ENCODE peak calls at places on chromosomes 13 and 19, in seven cellular contexts. F is heart left ventricle; C is psoas muscle; N is effector memory CD4-positive, alpha-beta T cell; M is fibroblast of lung; Z is body of pancreas; P is naive thymus-derived CD4-positive, alpha-beta T cell. O is an unnamed sample. For H3K4me1, the result is how much of the 10 kb centered on the place peaks cover.

GRCh38 chr19:23799321-23799720 is 40.6 kb upstream of the ZNF681 start:
- DNase-seq in M (no peak), P (peak), Z (no peak), F (no peak), N (peak), C (no peak), O (no peak)

GRCh38 chr19:34676697-34677385 is at the start of gene SCGB2B2:
- DNase-seq in Z (no peak), F (peak), N (no peak), C (no peak), P (no peak), M (no peak), O (peak)

GRCh38 chr13:41678320-41678719 is 221.0 kb downstream of the RGCC start:
- DNase-seq in Z (no peak), M (peak), F (no peak), N (no peak), P (no peak), C (no peak), O (no peak)

GRCh38 chr13:41496420-41497234 is 39.3 kb downstream of the RGCC start:
- DNase-seq in M (peak), Z (no peak), C (no peak), N (no peak), F (no peak), P (no peak), O (peak)

GRCh38 chr19:29563688-29564087 is 37.9 kb downstream of the VSTM2B start:
- DNase-seq in N (no peak), C (no peak), P (no peak), F (no peak), M (no peak), Z (no peak), O (no peak)

GRCh38 chr19:12611361-12611699 is 610 bp downstream of the ZNF791 start:
- DNase-seq in Z (peak), C (peak), F (peak), P (no peak), M (peak), N (no peak), O (peak)

GRCh38 chr13:26531751-26532150 is 25.7 kb upstream of the WASF3 start:
- DNase-seq in P (no peak), F (no peak), M (no peak), N (no peak), C (no peak), Z (no peak), O (no peak)

GRCh38 chr19:41310031-41310831 is at the start of gene CCDC97:
- DNase-seq in C (peak), P (peak), N (peak), M (peak), F (peak), Z (peak), O (peak)

GRCh38 chr19:39318690-39319089 is 2.0 kb downstream of the LRFN1 start:
- DNase-seq in N (no peak), P (no peak), C (no peak), Z (no peak), M (no peak), F (no peak), O (no peak)

GRCh38 chr13:23865898-23866297 is 23.3 kb downstream of the MIPEP start:
- DNase-seq in F (no peak), Z (no peak), C (no peak), P (no peak), M (no peak), N (no peak), O (no peak)

GRCh38 chr19:17830567-17831418 is 9.5 kb upstream of the INSL3 start:
- DNase-seq in M (peak), F (no peak), P (peak), C (peak), Z (peak), N (peak), O (peak)

GRCh38 chr13:21901772-21902708 is 231.2 kb downstream of the FGF9 start:
- DNase-seq in M (peak), C (no peak), N (no peak), F (peak), Z (no peak), P (no peak), O (no peak)

GRCh38 chr13:95536629-95537241 is 15.8 kb upstream of the CLDN10 start:
- DNase-seq in Z (peak), C (no peak), M (peak), N (no peak), F (no peak), P (no peak), O (peak)

GRCh38 chr19:16266586-16266942 is 58.1 kb upstream of the KLF2 start:
- DNase-seq in Z (no peak), P (peak), C (no peak), F (no peak), M (no peak), N (peak), O (no peak)

GRCh38 chr13:36130168-36130541 is 1.0 kb downstream of the DCLK1 start:
- DNase-seq in C (no peak), Z (no peak), P (no peak), M (no peak), F (no peak), N (no peak), O (no peak)

GRCh38 chr13:46211116-46211515 is 612 bp upstream of the LRRC63 start:
- DNase-seq in N (peak), P (peak), C (no peak), F (no peak), M (no peak), Z (no peak), O (peak)

GRCh38 chr13:48318014-48318713 is 14.6 kb downstream of the RB1 start:
- DNase-seq in N (no peak), Z (no peak), F (peak), C (no peak), M (no peak), P (no peak), O (no peak)

GRCh38 chr13:33519561-33520479 is 234.3 kb upstream of the STARD13 start:
- DNase-seq in F (no peak), P (no peak), N (no peak), C (no peak), Z (no peak), M (peak), O (peak)

GRCh38 chr19:11401808-11402543 is 17.1 kb downstream of the RGL3 start:
- DNase-seq in N (no peak), Z (no peak), M (no peak), F (no peak), P (no peak), C (no peak), O (no peak)

GRCh38 chr13:112859817-112860190 is 109.2 kb upstream of the MCF2L start:
- DNase-seq in N (no peak), F (no peak), P (no peak), M (peak), C (no peak), Z (no peak), O (no peak)

GRCh38 chr13:67574320-67575233 is 344.4 kb upstream of the PCDH9 start:
- DNase-seq in M (peak), F (no peak), Z (no peak), N (no peak), P (no peak), C (no peak), O (no peak)

GRCh38 chr13:110201114-110201513 is 105.8 kb downstream of the COL4A1 start:
- DNase-seq in C (no peak), Z (no peak), N (no peak), F (no peak), P (no peak), M (no peak), O (no peak)

GRCh38 chr13:63864171-63864902 is 2448.7 kb upstream of the PCDH20 start:
- DNase-seq in F (no peak), M (peak), N (no peak), C (no peak), P (no peak), Z (no peak), O (no peak)

GRCh38 chr13:76048675-76049396 is 412.7 kb downstream of the LMO7 start:
- DNase-seq in F (no peak), Z (no peak), N (no peak), M (peak), C (no peak), P (no peak), O (no peak)

GRCh38 chr19:14023404-14024235 is 4.3 kb upstream of the RLN3 start:
- DNase-seq in Z (peak), C (peak), N (no peak), F (peak), P (no peak), M (no peak), O (peak)

GRCh38 chr19:718251-719024 is 9.7 kb downstream of the PALM start:
- DNase-seq in F (no peak), C (no peak), P (no peak), N (no peak), Z (no peak), M (no peak), O (peak)
- H3K27ac ChIP-seq in F (no peak), C (no peak), P (no peak), N (no peak), Z (no peak), M (no peak), O (peak)

GRCh38 chr19:5951338-5951861 is 26.5 kb downstream of the RANBP3 start:
- DNase-seq in C (no peak), F (peak), N (no peak), P (no peak), Z (no peak), M (no peak), O (no peak)

GRCh38 chr19:5950744-5951143 is 27.2 kb downstream of the RANBP3 start:
- DNase-seq in M (no peak), N (no peak), Z (no peak), P (peak), C (no peak), F (no peak), O (no peak)

GRCh38 chr19:5948697-5949564 is 29.0 kb downstream of the RANBP3 start:
- DNase-seq in M (no peak), C (no peak), Z (no peak), F (no peak), P (no peak), N (no peak), O (no peak)

GRCh38 chr19:5947435-5947834 is 30.5 kb downstream of the RANBP3 start:
- DNase-seq in P (no peak), Z (no peak), F (peak), C (peak), M (peak), N (no peak), O (no peak)

GRCh38 chr19:5949792-5950305 is 28.1 kb downstream of the RANBP3 start:
- DNase-seq in Z (no peak), F (peak), C (no peak), P (peak), M (no peak), N (peak), O (no peak)
- H3K4me1 ChIP-seq in Z (under half), F (half or more), C (half or more), P (under half), M (under half), N (half or more), O (under half)

GRCh38 chr13:97249797-97250495 is 27.8 kb downstream of the MBNL2 start:
- DNase-seq in M (no peak), Z (no peak), F (no peak), P (no peak), N (no peak), C (no peak), O (no peak)

GRCh38 chr13:97252735-97253134 is 30.6 kb downstream of the MBNL2 start:
- DNase-seq in P (no peak), Z (no peak), N (no peak), F (no peak), C (no peak), M (no peak), O (no peak)

GRCh38 chr13:97249093-97249787 is 27.1 kb downstream of the MBNL2 start:
- DNase-seq in M (peak), F (no peak), C (no peak), Z (no peak), P (no peak), N (no peak), O (no peak)

GRCh38 chr13:97248243-97248642 is 26.1 kb downstream of the MBNL2 start:
- DNase-seq in Z (no peak), F (no peak), C (no peak), P (no peak), M (no peak), N (no peak), O (peak)

GRCh38 chr13:97250560-97250959 is 28.4 kb downstream of the MBNL2 start:
- DNase-seq in N (no peak), C (no peak), M (no peak), Z (no peak), P (no peak), F (no peak), O (no peak)
- H3K27ac ChIP-seq in N (no peak), C (peak), M (peak), Z (no peak), P (no peak), F (peak), O (no peak)

GRCh38 chr13:93561553-93561952 is 334.9 kb downstream of the GPC6 start:
- DNase-seq in Z (no peak), F (no peak), N (no peak), P (no peak), C (no peak), M (no peak), O (no peak)
- H3K4me1 ChIP-seq in Z (under half), F (under half), N (under half), P (under half), C (under half), M (under half), O (under half)

DNA sequence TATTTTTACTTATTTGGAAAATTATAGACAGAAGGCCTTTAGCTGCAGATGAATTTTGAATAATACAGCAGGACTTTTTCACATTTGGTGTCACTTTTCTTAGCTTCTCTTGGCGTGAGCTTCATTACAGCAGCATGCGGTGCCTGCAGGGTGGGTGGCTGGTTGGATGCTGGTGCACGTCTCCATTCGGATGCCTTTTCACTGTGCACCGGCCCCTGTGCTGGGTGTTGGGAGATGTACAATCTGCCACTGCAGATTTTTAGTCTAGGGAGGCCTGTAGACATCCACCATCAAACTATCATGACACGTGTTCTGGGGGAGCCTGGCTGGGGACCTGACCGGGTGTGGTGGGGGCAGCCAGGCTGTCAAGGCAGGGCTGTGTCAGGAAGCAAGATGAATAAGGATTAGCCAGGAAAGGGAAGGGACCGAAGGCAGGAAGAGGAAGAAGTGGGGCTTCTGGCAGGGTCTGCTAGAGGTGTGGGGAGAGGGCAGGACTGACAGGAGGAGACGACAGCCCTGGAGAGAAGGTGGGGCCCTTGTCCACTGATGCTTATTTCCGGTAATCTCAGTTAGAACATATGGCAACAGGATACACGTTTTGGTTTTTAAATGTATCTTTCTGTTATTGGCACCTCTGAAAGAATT is 88.8 kb downstream of the ARHGEF7 start:
- DNase-seq in M (no peak), C (no peak), N (no peak), F (no peak), Z (no peak), P (no peak), O (no peak)
- H3K27ac ChIP-seq in M (peak), C (peak), N (no peak), F (peak), Z (no peak), P (no peak), O (no peak)